ENCODE peak calls at places on chromosomes 2 and 18, in seven cellular contexts. One of them, this sample, is unnamed.

GRCh38 chr2:42051168-42052125 is 3.6 kb downstream of the PKDCC start:
- DNase-seq in mesothelial cell of epicardium: no peak
- DNase-seq in lower leg skin: no peak
- DNase-seq in EH: no peak
- DNase-seq in IMR-90: no peak
- DNase-seq in AG04450: no peak
- DNase-seq in head of caudate nucleus: no peak
- DNase-seq in this sample: no peak

GRCh38 chr2:232632904-232633412 is 446 bp upstream of the EFHD1 start:
- DNase-seq in mesothelial cell of epicardium: no peak
- DNase-seq in lower leg skin: peak
- DNase-seq in EH: peak
- DNase-seq in IMR-90: no peak
- DNase-seq in AG04450: no peak
- DNase-seq in head of caudate nucleus: peak
- DNase-seq in this sample: no peak

GRCh38 chr2:75488157-75488556 is 72.6 kb downstream of the EVA1A start:
- DNase-seq in mesothelial cell of epicardium: no peak
- DNase-seq in lower leg skin: no peak
- DNase-seq in EH: no peak
- DNase-seq in IMR-90: no peak
- DNase-seq in AG04450: no peak
- DNase-seq in head of caudate nucleus: no peak
- DNase-seq in this sample: no peak

GRCh38 chr2:127415593-127416485 is 2.4 kb upstream of the PROC start:
- DNase-seq in mesothelial cell of epicardium: peak
- DNase-seq in lower leg skin: peak
- DNase-seq in EH: no peak
- DNase-seq in IMR-90: no peak
- DNase-seq in AG04450: no peak
- DNase-seq in head of caudate nucleus: peak
- DNase-seq in this sample: no peak

GRCh38 chr18:3493501-3494244 is 43.7 kb downstream of the TGIF1 start:
- DNase-seq in mesothelial cell of epicardium: no peak
- DNase-seq in lower leg skin: no peak
- DNase-seq in EH: no peak
- DNase-seq in IMR-90: no peak
- DNase-seq in AG04450: no peak
- DNase-seq in head of caudate nucleus: no peak
- DNase-seq in this sample: no peak

GRCh38 chr2:88637464-88637863 is 10.2 kb upstream of the EIF2AK3 start:
- DNase-seq in mesothelial cell of epicardium: no peak
- DNase-seq in lower leg skin: no peak
- DNase-seq in EH: peak
- DNase-seq in IMR-90: no peak
- DNase-seq in AG04450: no peak
- DNase-seq in head of caudate nucleus: no peak
- DNase-seq in this sample: no peak

GRCh38 chr2:14815201-14815600 is 182.7 kb downstream of the LRATD1 start:
- DNase-seq in mesothelial cell of epicardium: no peak
- DNase-seq in lower leg skin: no peak
- DNase-seq in EH: no peak
- DNase-seq in IMR-90: no peak
- DNase-seq in AG04450: no peak
- DNase-seq in head of caudate nucleus: no peak
- DNase-seq in this sample: no peak

GRCh38 chr2:61282104-61282590 is 120.2 kb downstream of the C2orf74 start:
- DNase-seq in mesothelial cell of epicardium: no peak
- DNase-seq in lower leg skin: no peak
- DNase-seq in EH: no peak
- DNase-seq in IMR-90: no peak
- DNase-seq in AG04450: no peak
- DNase-seq in head of caudate nucleus: no peak
- DNase-seq in this sample: no peak

GRCh38 chr2:32632089-32632488 is 4.2 kb downstream of the TTC27 start:
- DNase-seq in mesothelial cell of epicardium: no peak
- DNase-seq in lower leg skin: no peak
- DNase-seq in EH: peak
- DNase-seq in IMR-90: peak
- DNase-seq in AG04450: no peak
- DNase-seq in head of caudate nucleus: no peak
- DNase-seq in this sample: no peak

GRCh38 chr2:231138699-231139098 is 13.9 kb upstream of the HTR2B start:
- DNase-seq in mesothelial cell of epicardium: no peak
- DNase-seq in lower leg skin: no peak
- DNase-seq in EH: no peak
- DNase-seq in IMR-90: peak
- DNase-seq in AG04450: peak
- DNase-seq in head of caudate nucleus: no peak
- DNase-seq in this sample: no peak

GRCh38 chr2:241774419-241775222 is 2.0 kb upstream of the GAL3ST2 start:
- DNase-seq in mesothelial cell of epicardium: no peak
- DNase-seq in lower leg skin: peak
- DNase-seq in EH: peak
- DNase-seq in IMR-90: peak
- DNase-seq in AG04450: peak
- DNase-seq in head of caudate nucleus: no peak
- DNase-seq in this sample: no peak

GRCh38 chr2:101750688-101751087 is 53.2 kb downstream of the MAP4K4 start:
- DNase-seq in mesothelial cell of epicardium: no peak
- DNase-seq in lower leg skin: no peak
- DNase-seq in EH: no peak
- DNase-seq in IMR-90: no peak
- DNase-seq in AG04450: no peak
- DNase-seq in head of caudate nucleus: no peak
- DNase-seq in this sample: no peak

GRCh38 chr2:38097611-38098350 is 21.8 kb upstream of the CYP1B1 start:
- DNase-seq in mesothelial cell of epicardium: no peak
- DNase-seq in lower leg skin: no peak
- DNase-seq in EH: peak
- DNase-seq in IMR-90: no peak
- DNase-seq in AG04450: no peak
- DNase-seq in head of caudate nucleus: no peak
- DNase-seq in this sample: no peak

GRCh38 chr2:34261701-34262100 is 662.6 kb upstream of the FAM98A start:
- DNase-seq in mesothelial cell of epicardium: no peak
- DNase-seq in lower leg skin: no peak
- DNase-seq in EH: no peak
- DNase-seq in IMR-90: no peak
- DNase-seq in AG04450: no peak
- DNase-seq in head of caudate nucleus: no peak
- DNase-seq in this sample: no peak

GRCh38 chr18:67385455-67385854 is 131.1 kb downstream of the DSEL start:
- DNase-seq in mesothelial cell of epicardium: no peak
- DNase-seq in lower leg skin: no peak
- DNase-seq in EH: peak
- DNase-seq in IMR-90: peak
- DNase-seq in AG04450: no peak
- DNase-seq in head of caudate nucleus: no peak
- DNase-seq in this sample: no peak

GRCh38 chr2:229620759-229621158 is 93.6 kb downstream of the DNER start:
- DNase-seq in mesothelial cell of epicardium: no peak
- DNase-seq in lower leg skin: no peak
- DNase-seq in EH: no peak
- DNase-seq in IMR-90: no peak
- DNase-seq in AG04450: no peak
- DNase-seq in head of caudate nucleus: no peak
- DNase-seq in this sample: no peak

GRCh38 chr2:152584301-152584700 is 133.0 kb downstream of the PRPF40A start:
- DNase-seq in mesothelial cell of epicardium: no peak
- DNase-seq in lower leg skin: no peak
- DNase-seq in EH: no peak
- DNase-seq in IMR-90: peak
- DNase-seq in AG04450: no peak
- DNase-seq in head of caudate nucleus: no peak
- DNase-seq in this sample: no peak

GRCh38 chr2:229342376-229342775 is 71.3 kb upstream of the PID1 start:
- DNase-seq in mesothelial cell of epicardium: no peak
- DNase-seq in lower leg skin: no peak
- DNase-seq in EH: no peak
- DNase-seq in IMR-90: no peak
- DNase-seq in AG04450: no peak
- DNase-seq in head of caudate nucleus: peak
- DNase-seq in this sample: no peak

GRCh38 chr2:18927525-18928232 is 338.3 kb upstream of the NT5C1B start:
- DNase-seq in mesothelial cell of epicardium: no peak
- DNase-seq in lower leg skin: no peak
- DNase-seq in EH: no peak
- DNase-seq in IMR-90: no peak
- DNase-seq in AG04450: no peak
- DNase-seq in head of caudate nucleus: no peak
- DNase-seq in this sample: no peak

GRCh38 chr2:164485541-164485940 is 135.7 kb downstream of the GRB14 start:
- DNase-seq in mesothelial cell of epicardium: no peak
- DNase-seq in lower leg skin: no peak
- DNase-seq in EH: peak
- DNase-seq in IMR-90: no peak
- DNase-seq in AG04450: no peak
- DNase-seq in head of caudate nucleus: no peak
- DNase-seq in this sample: no peak

GRCh38 chr2:99072556-99072955 is 69.0 kb upstream of the C2orf15 start:
- DNase-seq in mesothelial cell of epicardium: no peak
- DNase-seq in lower leg skin: no peak
- DNase-seq in EH: no peak
- DNase-seq in IMR-90: no peak
- DNase-seq in AG04450: no peak
- DNase-seq in head of caudate nucleus: no peak
- DNase-seq in this sample: no peak

GRCh38 chr2:88671786-88672427 is 19.6 kb upstream of the RPIA start:
- DNase-seq in mesothelial cell of epicardium: no peak
- DNase-seq in lower leg skin: no peak
- DNase-seq in EH: peak
- DNase-seq in IMR-90: peak
- DNase-seq in AG04450: no peak
- DNase-seq in head of caudate nucleus: peak
- DNase-seq in this sample: no peak

GRCh38 chr2:20040489-20041172 is 10.8 kb downstream of the LAPTM4A start:
- DNase-seq in mesothelial cell of epicardium: no peak
- DNase-seq in lower leg skin: no peak
- DNase-seq in EH: peak
- DNase-seq in IMR-90: peak
- DNase-seq in AG04450: no peak
- DNase-seq in head of caudate nucleus: no peak
- DNase-seq in this sample: no peak

GRCh38 chr18:28736223-28736622 is 559.3 kb upstream of the CDH2 start:
- DNase-seq in mesothelial cell of epicardium: no peak
- DNase-seq in lower leg skin: no peak
- DNase-seq in EH: no peak
- DNase-seq in IMR-90: no peak
- DNase-seq in AG04450: no peak
- DNase-seq in head of caudate nucleus: no peak
- DNase-seq in this sample: no peak

GRCh38 chr18:61333271-61333745 is at the start of gene CDH20:
- DNase-seq in mesothelial cell of epicardium: peak
- DNase-seq in lower leg skin: no peak
- DNase-seq in EH: no peak
- DNase-seq in IMR-90: no peak
- DNase-seq in AG04450: no peak
- DNase-seq in head of caudate nucleus: peak
- DNase-seq in this sample: no peak

GRCh38 chr2:170222298-170222697 is 44.4 kb downstream of the MYO3B start:
- DNase-seq in mesothelial cell of epicardium: no peak
- DNase-seq in lower leg skin: no peak
- DNase-seq in EH: peak
- DNase-seq in IMR-90: peak
- DNase-seq in AG04450: peak
- DNase-seq in head of caudate nucleus: no peak
- DNase-seq in this sample: no peak

GRCh38 chr2:29475446-29476006 is 360.3 kb downstream of the CLIP4 start:
- DNase-seq in mesothelial cell of epicardium: no peak
- DNase-seq in lower leg skin: no peak
- DNase-seq in EH: no peak
- DNase-seq in IMR-90: no peak
- DNase-seq in AG04450: no peak
- DNase-seq in head of caudate nucleus: no peak
- DNase-seq in this sample: no peak

GRCh38 chr2:233854241-233854981 is at the start of gene HJURP:
- DNase-seq in mesothelial cell of epicardium: peak
- DNase-seq in lower leg skin: peak
- DNase-seq in EH: peak
- DNase-seq in IMR-90: peak
- DNase-seq in AG04450: peak
- DNase-seq in head of caudate nucleus: peak
- DNase-seq in this sample: peak

This sample was measured in thoracic aorta.